ENCODE peak calls at places on chromosomes 3 and 15, in four cellular contexts. V is stimulated activated naive CD4-positive, alpha-beta T cell; M is HEK293T; F is NCI-H1417. H is an unnamed sample.

GRCh38 chr15:75531041-75531450 is 48.1 kb downstream of the PTPN9 start:
- DNase-seq in V (no peak), M (no peak), F (peak; percentile 20), H (peak; percentile 53)

GRCh38 chr3:5787863-5788488 is 600.5 kb downstream of the EDEM1 start:
- DNase-seq in V (no peak), M (no peak), F (peak; percentile 23), H (no peak)

GRCh38 chr15:68583321-68583720 is 4.5 kb downstream of the CORO2B start:
- DNase-seq in V (no peak), M (no peak), F (no peak), H (no peak)

GRCh38 chr3:172676208-172676920 is 34.5 kb downstream of the NCEH1 start:
- DNase-seq in V (no peak), M (no peak), F (no peak), H (no peak)

GRCh38 chr15:66802087-66803001 is 100.3 kb downstream of the SMAD6 start:
- DNase-seq in V (no peak), M (no peak), F (no peak), H (no peak)

GRCh38 chr3:16060358-16060852 is 114.1 kb upstream of the GALNT15 start:
- DNase-seq in V (no peak), M (peak; percentile 21), F (no peak), H (peak; percentile 93)

GRCh38 chr15:36502509-36502908 is 76.9 kb upstream of the CDIN1 start:
- DNase-seq in V (no peak), M (no peak), F (no peak), H (no peak)

GRCh38 chr3:38479431-38480092 is 16.6 kb upstream of the EXOG start:
- DNase-seq in V (peak; percentile 55), M (peak; percentile 63), F (peak; percentile 59), H (peak; percentile 43)

GRCh38 chr15:56454841-56455240 is 10.1 kb downstream of the MNS1 start:
- DNase-seq in V (no peak), M (no peak), F (no peak), H (no peak)

GRCh38 chr3:60316121-60316783 is 935.0 kb downstream of the FHIT start:
- DNase-seq in V (no peak), M (no peak), F (no peak), H (peak; percentile 39)

GRCh38 chr3:10941972-10942371 is 50.6 kb upstream of the SLC6A1 start:
- DNase-seq in V (no peak), M (peak; percentile 25), F (peak; percentile 0), H (no peak)

GRCh38 chr3:40511031-40511718 is 5.3 kb downstream of the ZNF620 start:
- DNase-seq in V (no peak), M (no peak), F (no peak), H (no peak)

GRCh38 chr15:98076021-98076816 is 115.7 kb downstream of the ARRDC4 start:
- DNase-seq in V (no peak), M (no peak), F (no peak), H (no peak)

GRCh38 chr3:64708456-64708855 is 20.7 kb upstream of the ADAMTS9 start:
- DNase-seq in V (no peak), M (no peak), F (no peak), H (no peak)

GRCh38 chr3:132285620-132285945 is 31.6 kb upstream of the ACP3 start:
- DNase-seq in V (no peak), M (peak; percentile 14), F (no peak), H (no peak)

GRCh38 chr3:173743512-173743911 is 346.0 kb downstream of the NLGN1 start:
- DNase-seq in V (no peak), M (no peak), F (peak; percentile 42), H (no peak)

GRCh38 chr3:16897254-16897926 is 12.6 kb downstream of the PLCL2 start:
- DNase-seq in V (peak; percentile 34), M (no peak), F (peak; percentile 71), H (no peak)

GRCh38 chr3:56005196-56005805 is 463.0 kb downstream of the ERC2 start:
- DNase-seq in V (no peak), M (no peak), F (no peak), H (no peak)

GRCh38 chr3:193851416-193851815 is 258.4 kb downstream of the OPA1 start:
- DNase-seq in V (no peak), M (no peak), F (no peak), H (no peak)

GRCh38 chr15:100689500-100689899 is 87.1 kb downstream of the ASB7 start:
- DNase-seq in V (no peak), M (no peak), F (no peak), H (no peak)

GRCh38 chr3:36707623-36708409 is 56.5 kb downstream of the DCLK3 start:
- DNase-seq in V (no peak), M (no peak), F (peak; percentile 40), H (peak; percentile 46)

GRCh38 chr15:67089218-67090193 is 24.1 kb downstream of the SMAD3 start:
- DNase-seq in V (no peak), M (no peak), F (no peak), H (no peak)

GRCh38 chr3:192817053-192817452 is 89.7 kb upstream of the FGF12 start:
- DNase-seq in V (no peak), M (no peak), F (no peak), H (peak; percentile 54)

GRCh38 chr3:192919895-192920294 is 2.2 kb upstream of the MB21D2 start:
- DNase-seq in V (no peak), M (no peak), F (no peak), H (no peak)

GRCh38 chr3:128322030-128323022 is 144.4 kb downstream of the DNAJB8 start:
- DNase-seq in V (peak; percentile 67), M (peak; percentile 48), F (peak; percentile 62), H (peak; percentile 12)

GRCh38 chr3:37607604-37608003 is 254.1 kb upstream of the CTDSPL start:
- DNase-seq in V (no peak), M (no peak), F (no peak), H (no peak)

GRCh38 chr3:110265302-110265701 is 806.3 kb upstream of the NECTIN3 start:
- DNase-seq in V (no peak), M (no peak), F (peak; percentile 45), H (no peak)

GRCh38 chr3:149245738-149246451 is 24.3 kb upstream of the CP start:
- DNase-seq in V (no peak), M (no peak), F (peak; percentile 7), H (no peak)

GRCh38 chr15:45166792-45167630 is 20.8 kb downstream of the SHF start:
- DNase-seq in V (peak; percentile 78), M (peak; percentile 53), F (peak; percentile 85), H (peak; percentile 70)

GRCh38 chr3:123297627-123297899 is 95.8 kb downstream of the SEC22A start:
- DNase-seq in V (no peak), M (no peak), F (no peak), H (no peak)

GRCh38 chr15:29100486-29101000 is 169.1 kb downstream of the NSMCE3 start:
- DNase-seq in V (no peak), M (no peak), F (peak; percentile 11), H (no peak)

GRCh38 chr3:66486646-66487045 is 14.2 kb downstream of the LRIG1 start:
- DNase-seq in V (no peak), M (no peak), F (no peak), H (peak; percentile 76)

GRCh38 chr3:150925751-150926201 is 20.5 kb upstream of the MINDY4B start:
- DNase-seq in V (peak; percentile 24), M (peak; percentile 73), F (peak; percentile 88), H (no peak)

GRCh38 chr15:90101969-90102890 is at the start of gene IDH2:
- DNase-seq in V (peak; percentile 78), M (peak; percentile 96), F (peak; percentile 93), H (peak; percentile 64)

GRCh38 chr3:18295171-18295920 is 129.8 kb downstream of the SATB1 start:
- DNase-seq in V (no peak), M (peak; percentile 52), F (no peak), H (peak; percentile 13)

GRCh38 chr15:81069909-81070308 is 64.2 kb upstream of the CFAP161 start:
- DNase-seq in V (no peak), M (no peak), F (no peak), H (no peak)

GRCh38 chr3:104523136-104523535 is 843.6 kb upstream of the ALCAM start:
- DNase-seq in V (no peak), M (no peak), F (no peak), H (peak; percentile 26)

H was measured in stromal cell of bone marrow.